ENCODE peak calls at places on chromosomes 5 and 9, in four cellular contexts. One of them, this sample, is unnamed.
A peak's percentile ranks its signal among the peaks of the same experiment; 100 is the strongest.

GRCh38 chr5:131230406-131230805 is 33.4 kb upstream of the CDC42SE2 start:
- DNase-seq in lower leg skin: no peak
- DNase-seq in vagina: no peak
- DNase-seq in heart left ventricle: no peak
- DNase-seq in this sample: no peak

GRCh38 chr5:173056783-173057061 is 570 bp downstream of the CREBRF start:
- DNase-seq in lower leg skin: no peak
- DNase-seq in vagina: no peak
- DNase-seq in heart left ventricle: no peak
- DNase-seq in this sample: no peak

GRCh38 chr9:16062542-16063240 is 509.8 kb downstream of the CCDC171 start:
- DNase-seq in lower leg skin: no peak
- DNase-seq in vagina: peak; percentile 56
- DNase-seq in heart left ventricle: no peak
- DNase-seq in this sample: no peak

GRCh38 chr9:110604101-110604710 is 24.7 kb upstream of the SVEP1 start:
- DNase-seq in lower leg skin: no peak
- DNase-seq in vagina: no peak
- DNase-seq in heart left ventricle: no peak
- DNase-seq in this sample: no peak

GRCh38 chr5:146860213-146860891 is 18.2 kb downstream of the PPP2R2B start:
- DNase-seq in lower leg skin: no peak
- DNase-seq in vagina: no peak
- DNase-seq in heart left ventricle: no peak
- DNase-seq in this sample: no peak

GRCh38 chr5:129459485-129460120 is 495 bp upstream of the ADAMTS19 start:
- DNase-seq in lower leg skin: no peak
- DNase-seq in vagina: peak; percentile 87
- DNase-seq in heart left ventricle: peak; percentile 41
- DNase-seq in this sample: peak; percentile 68

GRCh38 chr5:93281980-93282772 is 298.8 kb downstream of the NR2F1-AS1 start:
- DNase-seq in lower leg skin: peak; percentile 35
- DNase-seq in vagina: no peak
- DNase-seq in heart left ventricle: peak; percentile 39
- DNase-seq in this sample: no peak

GRCh38 chr9:83649080-83649479 is 26.1 kb downstream of the IDNK start:
- DNase-seq in lower leg skin: peak; percentile 24
- DNase-seq in vagina: no peak
- DNase-seq in heart left ventricle: peak; percentile 60
- DNase-seq in this sample: peak; percentile 91

GRCh38 chr5:140633081-140633471 is at the start of gene CD14:
- DNase-seq in lower leg skin: peak; percentile 65
- DNase-seq in vagina: no peak
- DNase-seq in heart left ventricle: peak; percentile 67
- DNase-seq in this sample: peak; percentile 81

GRCh38 chr5:16737620-16738364 is 121.0 kb upstream of the RETREG1 start:
- DNase-seq in lower leg skin: no peak
- DNase-seq in vagina: no peak
- DNase-seq in heart left ventricle: no peak
- DNase-seq in this sample: no peak

GRCh38 chr5:116759860-116760644 is 185.4 kb upstream of the SEMA6A start:
- DNase-seq in lower leg skin: no peak
- DNase-seq in vagina: no peak
- DNase-seq in heart left ventricle: no peak
- DNase-seq in this sample: no peak

GRCh38 chr9:89191004-89191403 is 12.4 kb upstream of the SHC3 start:
- DNase-seq in lower leg skin: no peak
- DNase-seq in vagina: no peak
- DNase-seq in heart left ventricle: no peak
- DNase-seq in this sample: no peak

GRCh38 chr5:61805101-61805500 is 473.0 kb downstream of the ZSWIM6 start:
- DNase-seq in lower leg skin: no peak
- DNase-seq in vagina: no peak
- DNase-seq in heart left ventricle: no peak
- DNase-seq in this sample: no peak

GRCh38 chr5:172594867-172595466 is 46.1 kb upstream of the NEURL1B start:
- DNase-seq in lower leg skin: no peak
- DNase-seq in vagina: no peak
- DNase-seq in heart left ventricle: no peak
- DNase-seq in this sample: no peak

GRCh38 chr5:61949054-61949679 is 356.8 kb upstream of the KIF2A start:
- DNase-seq in lower leg skin: no peak
- DNase-seq in vagina: no peak
- DNase-seq in heart left ventricle: no peak
- DNase-seq in this sample: no peak

GRCh38 chr5:126801992-126802294 is 25.0 kb downstream of the LMNB1 start:
- DNase-seq in lower leg skin: no peak
- DNase-seq in vagina: no peak
- DNase-seq in heart left ventricle: no peak
- DNase-seq in this sample: no peak

GRCh38 chr5:111655169-111655924 is 101.6 kb downstream of the NREP start:
- DNase-seq in lower leg skin: no peak
- DNase-seq in vagina: no peak
- DNase-seq in heart left ventricle: no peak
- DNase-seq in this sample: no peak

GRCh38 chr9:76773051-76773450 is 8.8 kb downstream of the PCA3 start:
- DNase-seq in lower leg skin: no peak
- DNase-seq in vagina: no peak
- DNase-seq in heart left ventricle: no peak
- DNase-seq in this sample: no peak

GRCh38 chr9:115694014-115694413 is 459.6 kb upstream of the PAPPA start:
- DNase-seq in lower leg skin: no peak
- DNase-seq in vagina: no peak
- DNase-seq in heart left ventricle: no peak
- DNase-seq in this sample: no peak

GRCh38 chr9:91214086-91214485 is 147.6 kb downstream of the AUH start:
- DNase-seq in lower leg skin: no peak
- DNase-seq in vagina: no peak
- DNase-seq in heart left ventricle: no peak
- DNase-seq in this sample: no peak

GRCh38 chr5:5678909-5679308 is 256.4 kb downstream of the ICE1 start:
- DNase-seq in lower leg skin: no peak
- DNase-seq in vagina: no peak
- DNase-seq in heart left ventricle: peak; percentile 58
- DNase-seq in this sample: no peak

GRCh38 chr5:135662683-135663082 is 83.9 kb upstream of the CXCL14 start:
- DNase-seq in lower leg skin: no peak
- DNase-seq in vagina: no peak
- DNase-seq in heart left ventricle: no peak
- DNase-seq in this sample: no peak

GRCh38 chr9:129037767-129038098 is 1.3 kb downstream of the MIGA2 start:
- DNase-seq in lower leg skin: no peak
- DNase-seq in vagina: no peak
- DNase-seq in heart left ventricle: no peak
- DNase-seq in this sample: no peak

GRCh38 chr9:34536685-34537084 is 13.9 kb upstream of the ENHO start:
- DNase-seq in lower leg skin: no peak
- DNase-seq in vagina: no peak
- DNase-seq in heart left ventricle: no peak
- DNase-seq in this sample: no peak

GRCh38 chr9:121325387-121325786 is 44.7 kb downstream of the STOM start:
- DNase-seq in lower leg skin: peak; percentile 17
- DNase-seq in vagina: peak; percentile 80
- DNase-seq in heart left ventricle: peak; percentile 30
- DNase-seq in this sample: no peak

GRCh38 chr9:19087601-19088000 is 15.1 kb downstream of the HAUS6 start:
- DNase-seq in lower leg skin: no peak
- DNase-seq in vagina: no peak
- DNase-seq in heart left ventricle: no peak
- DNase-seq in this sample: no peak

GRCh38 chr5:173670130-173670591 is 53.7 kb upstream of the BOD1 start:
- DNase-seq in lower leg skin: no peak
- DNase-seq in vagina: no peak
- DNase-seq in heart left ventricle: no peak
- DNase-seq in this sample: no peak

GRCh38 chr5:142551242-142552067 is 134.4 kb downstream of the FGF1 start:
- DNase-seq in lower leg skin: no peak
- DNase-seq in vagina: no peak
- DNase-seq in heart left ventricle: peak; percentile 33
- DNase-seq in this sample: no peak

GRCh38 chr9:111909444-111909843 is 12.8 kb downstream of the UGCG start:
- DNase-seq in lower leg skin: no peak
- DNase-seq in vagina: no peak
- DNase-seq in heart left ventricle: no peak
- DNase-seq in this sample: no peak

GRCh38 chr5:95487880-95488279 is 66.9 kb downstream of the SKIC3 start:
- DNase-seq in lower leg skin: no peak
- DNase-seq in vagina: no peak
- DNase-seq in heart left ventricle: no peak
- DNase-seq in this sample: no peak

GRCh38 chr5:64295100-64295499 is 129.5 kb downstream of the RNF180 start:
- DNase-seq in lower leg skin: no peak
- DNase-seq in vagina: no peak
- DNase-seq in heart left ventricle: no peak
- DNase-seq in this sample: no peak

GRCh38 chr9:90007516-90008430 is 403.0 kb downstream of the GADD45G start:
- DNase-seq in lower leg skin: no peak
- DNase-seq in vagina: no peak
- DNase-seq in heart left ventricle: no peak
- DNase-seq in this sample: no peak

DNA sequence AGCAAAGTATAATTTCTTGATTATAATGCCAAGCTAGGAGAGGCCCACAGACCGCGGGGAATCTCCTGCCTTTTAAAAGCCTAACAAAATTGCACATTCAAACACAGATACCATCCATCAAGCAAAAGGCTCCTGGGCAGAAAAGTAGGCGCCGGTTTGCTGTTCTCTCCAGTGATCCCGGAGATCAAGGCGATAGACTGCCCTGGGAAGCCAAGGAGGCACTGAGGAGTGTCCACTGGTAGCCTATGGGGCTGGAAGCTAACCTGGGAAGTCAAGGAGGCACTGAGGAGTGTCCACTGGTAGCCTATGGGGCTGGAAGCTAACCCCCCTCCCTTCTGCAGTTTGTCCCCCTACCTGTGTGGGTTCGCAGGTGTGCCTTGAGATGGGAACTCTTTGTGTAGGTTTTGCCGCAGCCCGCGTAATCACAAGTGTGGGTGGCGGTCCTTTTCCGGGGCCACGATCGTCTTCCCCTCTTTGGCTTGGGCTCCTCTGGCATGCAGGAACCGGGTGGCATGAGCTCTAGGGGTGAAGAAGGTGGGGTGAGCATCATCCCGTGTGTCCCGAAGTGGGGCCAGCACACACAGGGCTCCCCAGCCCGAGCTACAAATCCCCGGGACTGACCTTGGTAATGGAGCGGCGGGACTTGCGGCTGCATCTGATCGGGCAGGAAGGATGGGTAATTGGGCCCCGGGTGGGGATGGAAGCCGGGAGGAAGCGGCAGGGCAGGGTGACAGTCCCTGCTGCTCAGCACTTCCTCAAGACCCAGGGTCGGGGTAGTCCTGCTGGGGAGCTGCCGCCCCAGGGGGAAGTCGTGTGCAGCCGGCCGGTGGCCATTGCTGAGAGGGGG is 2.7 kb downstream of the KLF4 start:
- DNase-seq in lower leg skin: no peak
- DNase-seq in vagina: no peak
- DNase-seq in heart left ventricle: peak; percentile 27
- DNase-seq in this sample: peak; percentile 73
- TF ChIP-seq POLR2A in lower leg skin: no peak
- TF ChIP-seq POLR2A in vagina: no peak
- TF ChIP-seq POLR2A in heart left ventricle: no peak
- TF ChIP-seq POLR2A in this sample: no peak

GRCh38 chr9:133788819-133789733 is 50.9 kb upstream of the SARDH start:
- DNase-seq in lower leg skin: peak; percentile 25
- DNase-seq in vagina: no peak
- DNase-seq in heart left ventricle: peak; percentile 52
- DNase-seq in this sample: peak; percentile 84
- TF ChIP-seq POLR2A in lower leg skin: no peak
- TF ChIP-seq POLR2A in vagina: no peak
- TF ChIP-seq POLR2A in heart left ventricle: no peak
- TF ChIP-seq POLR2A in this sample: no peak

GRCh38 chr9:25681270-25681669 is 3.0 kb upstream of the TUSC1 start:
- DNase-seq in lower leg skin: no peak
- DNase-seq in vagina: no peak
- DNase-seq in heart left ventricle: no peak
- DNase-seq in this sample: no peak

GRCh38 chr9:25678147-25678666 is at the start of gene TUSC1:
- DNase-seq in lower leg skin: peak; percentile 79
- DNase-seq in vagina: peak; percentile 93
- DNase-seq in heart left ventricle: peak; percentile 90
- DNase-seq in this sample: peak; percentile 88

GRCh38 chr9:25678846-25679360 is 659 bp upstream of the TUSC1 start:
- DNase-seq in lower leg skin: no peak
- DNase-seq in vagina: no peak
- DNase-seq in heart left ventricle: no peak
- DNase-seq in this sample: no peak

GRCh38 chr9:25677301-25678146 is 720 bp downstream of the TUSC1 start:
- DNase-seq in lower leg skin: peak; percentile 58
- DNase-seq in vagina: peak; percentile 91
- DNase-seq in heart left ventricle: peak; percentile 91
- DNase-seq in this sample: peak; percentile 89
- TF ChIP-seq POLR2A in lower leg skin: no peak
- TF ChIP-seq POLR2A in vagina: peak; percentile 42
- TF ChIP-seq POLR2A in heart left ventricle: no peak
- TF ChIP-seq POLR2A in this sample: no peak

GRCh38 chr5:71586052-71586940 is 844 bp upstream of the MCCC2 start:
- DNase-seq in lower leg skin: no peak
- DNase-seq in vagina: no peak
- DNase-seq in heart left ventricle: no peak
- DNase-seq in this sample: no peak

GRCh38 chr5:71586941-71587708 is at the start of gene MCCC2:
- DNase-seq in lower leg skin: peak; percentile 96
- DNase-seq in vagina: peak; percentile 96
- DNase-seq in heart left ventricle: peak; percentile 97
- DNase-seq in this sample: peak; percentile 98

GRCh38 chr5:71589903-71590302 is 2.8 kb downstream of the MCCC2 start:
- DNase-seq in lower leg skin: no peak
- DNase-seq in vagina: no peak
- DNase-seq in heart left ventricle: no peak
- DNase-seq in this sample: no peak

GRCh38 chr5:71587709-71588532 is 781 bp downstream of the MCCC2 start:
- DNase-seq in lower leg skin: no peak
- DNase-seq in vagina: no peak
- DNase-seq in heart left ventricle: no peak
- DNase-seq in this sample: no peak

GRCh38 chr5:71588533-71588885 is 1.4 kb downstream of the MCCC2 start:
- DNase-seq in lower leg skin: no peak
- DNase-seq in vagina: no peak
- DNase-seq in heart left ventricle: no peak
- DNase-seq in this sample: no peak
- TF ChIP-seq POLR2A in lower leg skin: no peak
- TF ChIP-seq POLR2A in vagina: no peak
- TF ChIP-seq POLR2A in heart left ventricle: no peak
- TF ChIP-seq POLR2A in this sample: no peak

GRCh38 chr9:122374885-122375420 is 4.1 kb downstream of the PTGS1 start:
- DNase-seq in lower leg skin: peak; percentile 49
- DNase-seq in vagina: no peak
- DNase-seq in heart left ventricle: peak; percentile 86
- DNase-seq in this sample: peak; percentile 64
- TF ChIP-seq POLR2A in lower leg skin: no peak
- TF ChIP-seq POLR2A in vagina: no peak
- TF ChIP-seq POLR2A in heart left ventricle: no peak
- TF ChIP-seq POLR2A in this sample: no peak

This sample was measured in spleen.